ENCODE peak calls at places on chromosomes 2 and 18, in ten cellular contexts. Z is A673, F is pancreas, G is lower leg skin, Q is brain microvascular endothelial cell, C is body of pancreas, B is BE2C, L is mesendoderm, J is cardiac muscle cell, D is fibroblast of mammary gland. W is an unnamed sample.

GRCh38 chr2:72828840-72829507 is 3.1 kb upstream of the EXOC6B start:
- DNase-seq in C (no peak), F (no peak), G (no peak), D (no peak), Z (no peak), L (no peak), J (no peak), B (no peak), Q (no peak), W (no peak)

GRCh38 chr2:222295368-222296041 is 3.3 kb downstream of the PAX3 start:
- DNase-seq in Q (no peak), B (no peak), C (no peak), Z (no peak), J (no peak), G (no peak), F (no peak), D (no peak), L (peak; percentile 36), W (no peak)

GRCh38 chr2:230995821-230996220 is at the start of gene SPATA3:
- DNase-seq in B (no peak), J (no peak), Q (no peak), G (no peak), F (no peak), D (no peak), C (no peak), Z (no peak), L (no peak), W (no peak)

GRCh38 chr2:216774620-216775019 is 79.3 kb upstream of the IGFBP5 start:
- DNase-seq in Z (no peak), L (no peak), J (peak; percentile 59), B (no peak), Q (peak; percentile 81), G (no peak), C (peak; percentile 32), D (peak; percentile 96), F (no peak), W (peak; percentile 23)

GRCh38 chr18:55743701-55744100 is 155.7 kb upstream of the TCF4 start:
- DNase-seq in D (no peak), Q (no peak), J (no peak), B (no peak), L (no peak), F (no peak), C (no peak), G (no peak), Z (no peak), W (no peak)

GRCh38 chr2:144516981-144517824 is 2.7 kb downstream of the ZEB2 start:
- DNase-seq in B (peak; percentile 54), C (peak; percentile 48), L (peak; percentile 66), Q (peak; percentile 95), F (peak; percentile 70), J (peak; percentile 70), D (peak; percentile 97), G (no peak), Z (peak; percentile 83), W (peak; percentile 76)

GRCh38 chr18:44866103-44866502 is 185.4 kb downstream of the SETBP1 start:
- DNase-seq in Z (peak; percentile 13), B (no peak), Q (no peak), C (no peak), G (no peak), J (no peak), L (peak; percentile 42), F (no peak), D (no peak), W (no peak)

GRCh38 chr18:77314952-77315351 is 65.3 kb downstream of the GALR1 start:
- DNase-seq in D (no peak), Q (no peak), Z (no peak), B (no peak), G (no peak), L (no peak), C (no peak), F (no peak), J (no peak), W (no peak)

GRCh38 chr2:54306561-54306960 is 50.5 kb upstream of the TSPYL6 start:
- DNase-seq in J (no peak), C (no peak), Z (no peak), G (no peak), B (no peak), L (no peak), Q (peak; percentile 59), D (no peak), F (no peak), W (no peak)

GRCh38 chr2:119818792-119819191 is 59.1 kb downstream of the PTPN4 start:
- DNase-seq in B (no peak), G (no peak), D (no peak), J (no peak), L (no peak), Q (no peak), F (no peak), Z (no peak), C (no peak), W (no peak)

DNA sequence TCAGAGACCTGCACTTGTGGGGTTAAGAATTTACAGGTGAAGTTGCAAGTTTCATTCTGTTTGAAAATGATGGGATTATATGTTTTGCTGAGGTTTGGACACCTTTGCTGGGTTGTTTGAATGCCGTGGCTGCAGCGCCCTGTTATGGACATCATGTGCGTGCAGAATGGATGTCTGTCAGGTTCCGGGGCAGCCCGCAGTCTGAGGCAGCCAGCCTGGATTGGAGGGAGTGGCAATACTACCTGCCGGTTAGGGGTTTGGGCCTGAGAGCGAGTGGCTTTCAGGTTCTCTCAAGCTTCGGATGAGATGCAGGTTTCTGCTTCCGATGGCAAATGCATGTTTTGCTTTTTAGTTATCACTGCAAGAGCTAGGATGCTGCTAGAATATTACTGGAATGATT is 1.1 kb downstream of the CASP8 start:
- DNase-seq in J (no peak), G (no peak), C (no peak), F (no peak), D (no peak), B (no peak), Q (no peak), L (no peak), Z (no peak), W (no peak)
- H3K4me3 ChIP-seq in J (no peak overlapping the region), G (no peak overlapping the region), C (no peak overlapping the region), F (no peak overlapping the region), D (no peak overlapping the region), B (no peak overlapping the region), Q (no peak overlapping the region), L (no peak overlapping the region), Z (no peak overlapping the region), W (no peak overlapping the region)

GRCh38 chr2:150878347-150878746 is 383.3 kb downstream of the RBM43 start:
- DNase-seq in J (no peak), Z (peak; percentile 4), C (no peak), G (no peak), D (peak; percentile 88), L (no peak), F (no peak), Q (peak; percentile 38), B (no peak), W (peak; percentile 59)

GRCh38 chr2:150876201-150877085 is 385.2 kb downstream of the RBM43 start:
- DNase-seq in B (no peak), L (no peak), Q (no peak), F (no peak), C (no peak), D (peak; percentile 14), J (peak; percentile 3), G (no peak), Z (no peak), W (no peak)

DNA sequence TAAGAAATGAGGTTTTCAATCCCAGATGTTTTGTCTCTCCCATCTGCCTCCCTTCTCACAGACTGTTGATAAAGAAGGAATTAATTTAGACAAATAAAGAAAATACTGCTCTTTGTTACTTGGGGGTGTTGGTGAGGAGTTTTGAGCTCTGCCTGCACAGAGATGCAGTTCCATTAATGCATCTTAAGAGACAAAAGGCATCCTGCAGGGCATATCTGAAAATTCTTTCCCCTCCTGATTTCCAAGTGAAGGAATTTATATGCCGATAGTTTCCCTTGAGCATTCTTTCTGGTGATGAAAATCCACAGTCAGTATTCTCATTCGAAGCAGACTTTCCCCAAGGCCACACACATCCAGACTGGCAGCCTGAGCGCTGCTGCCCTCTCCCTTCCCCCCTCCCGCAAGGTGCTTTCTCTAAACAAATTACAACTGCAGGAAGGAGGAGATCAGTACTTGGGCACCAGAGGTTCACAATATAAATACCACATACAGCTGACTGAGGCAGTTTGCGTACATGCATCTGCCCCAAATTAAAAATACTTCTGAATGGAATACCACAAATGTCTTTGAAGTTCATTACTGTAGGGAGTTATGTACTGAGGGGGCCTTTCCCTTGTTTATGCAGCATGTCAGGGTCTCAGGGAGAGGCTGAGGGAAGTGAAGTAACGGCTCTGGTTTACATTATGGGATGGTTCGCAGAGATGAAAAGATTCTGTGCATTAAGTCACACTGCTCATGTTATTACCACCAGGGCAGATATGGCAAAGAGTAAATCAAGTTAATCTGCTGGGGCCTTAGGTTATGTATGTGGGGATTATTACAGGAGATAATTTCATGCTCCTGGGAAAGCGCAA is 385.7 kb upstream of the RND3 start:
- DNase-seq in F (no peak), L (peak; percentile 33), G (no peak), Z (no peak), C (no peak), B (peak; percentile 11), D (no peak), J (peak; percentile 7), Q (no peak), W (peak; percentile 31)
- H3K4me3 ChIP-seq in F (no peak overlapping the region), L (no peak overlapping the region), G (no peak overlapping the region), Z (no peak overlapping the region), C (no peak overlapping the region), B (no peak overlapping the region), D (no peak overlapping the region), J (no peak overlapping the region), Q (no peak overlapping the region), W (no peak overlapping the region)

DNA sequence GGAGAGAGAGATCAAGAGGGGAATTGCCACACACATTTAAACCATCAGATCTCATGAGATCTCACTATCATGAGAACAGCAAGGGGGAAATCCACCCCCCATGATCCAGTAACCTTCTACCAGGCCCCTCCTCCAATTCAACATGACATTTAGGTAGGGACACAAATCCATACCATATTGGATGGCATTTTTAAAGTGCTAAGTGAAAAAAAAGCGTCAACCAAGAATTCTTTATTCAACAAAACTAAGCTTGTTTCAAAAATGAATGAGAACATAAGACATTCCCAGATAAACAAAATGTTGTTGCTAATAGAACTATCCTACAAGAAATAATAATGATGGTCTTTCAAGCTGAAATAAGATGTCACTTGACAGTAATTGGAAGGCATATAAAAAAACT is 626.2 kb upstream of the LRRTM1 start:
- DNase-seq in F (no peak), J (no peak), B (no peak), C (no peak), G (no peak), L (peak; percentile 33), Z (no peak), Q (no peak), D (no peak), W (no peak)
- H3K4me3 ChIP-seq in F (no peak overlapping the region), J (no peak overlapping the region), B (no peak overlapping the region), C (no peak overlapping the region), G (no peak overlapping the region), L (no peak overlapping the region), Z (no peak overlapping the region), Q (no peak overlapping the region), D (no peak overlapping the region), W (no peak overlapping the region)

DNA sequence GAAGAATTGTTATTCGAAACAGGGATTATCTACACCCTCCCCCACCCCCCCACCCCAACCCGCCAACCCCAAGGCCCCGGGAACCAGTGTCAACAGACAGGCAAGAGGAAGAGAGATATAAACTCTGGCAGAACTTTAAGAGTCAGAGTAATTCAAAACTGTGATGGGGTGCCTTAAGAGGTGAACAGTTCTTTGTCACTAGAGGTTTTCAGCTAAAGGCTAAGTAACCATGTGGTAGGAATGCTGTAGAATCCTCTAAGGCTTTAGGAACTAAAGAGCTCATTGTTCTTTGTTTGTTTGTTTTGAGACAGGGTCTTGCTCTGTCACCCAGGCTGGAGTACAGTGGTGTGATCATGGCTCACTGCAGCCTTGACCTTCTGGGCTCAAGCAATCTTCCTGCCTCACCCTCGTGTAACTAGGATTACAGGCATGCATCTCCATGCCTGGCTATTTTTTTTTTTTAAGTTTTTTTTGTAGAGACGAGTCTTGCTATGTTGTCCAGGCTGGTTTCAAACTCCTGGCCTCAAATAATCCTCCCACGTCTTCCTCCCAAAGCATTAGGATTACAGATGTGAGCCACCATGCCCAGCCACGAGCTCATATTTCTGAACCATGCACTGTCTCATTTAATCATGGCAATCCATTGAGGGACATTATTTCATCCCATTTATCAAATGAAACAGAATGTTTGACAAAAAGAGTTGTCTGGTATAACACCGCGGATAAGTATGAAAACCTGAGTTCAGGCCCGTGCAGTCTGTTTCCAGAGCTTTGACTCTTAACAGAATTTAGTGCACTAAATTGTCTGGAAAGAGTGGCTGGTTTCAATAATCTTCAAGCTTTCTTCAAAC is 20.8 kb upstream of the TMEM17 start:
- DNase-seq in Z (no peak), B (no peak), C (no peak), Q (no peak), F (no peak), L (peak; percentile 62), G (no peak), D (no peak), J (no peak), W (no peak)
- H3K4me3 ChIP-seq in Z (no peak overlapping the region), B (no peak overlapping the region), C (no peak overlapping the region), Q (no peak overlapping the region), F (no peak overlapping the region), L (no peak overlapping the region), G (no peak overlapping the region), D (no peak overlapping the region), J (no peak overlapping the region), W (no peak overlapping the region)